ENCODE peak calls at places on chromosomes 4 and X, in eight cellular contexts. One of them, this sample, is unnamed.

GRCh38 chrX:40166582-40166981 is 68.8 kb upstream of the BCOR start:
- DNase-seq in hypothalamus: no peak
- DNase-seq in activated CD8-positive, alpha-beta T cell treated with anti-CD3 and anti-CD28 coated beads for 36 hours: no peak
- DNase-seq in cardiac fibroblast: peak; percentile 56
- DNase-seq in brain microvascular endothelial cell: no peak
- DNase-seq in vagina: no peak
- DNase-seq in germinal center: no peak
- DNase-seq in cardiac muscle cell: no peak
- DNase-seq in this sample: no peak

GRCh38 chr4:41318839-41319530 is 62.3 kb downstream of the UCHL1 start:
- DNase-seq in hypothalamus: no peak
- DNase-seq in activated CD8-positive, alpha-beta T cell treated with anti-CD3 and anti-CD28 coated beads for 36 hours: no peak
- DNase-seq in cardiac fibroblast: no peak
- DNase-seq in brain microvascular endothelial cell: peak; percentile 2
- DNase-seq in vagina: no peak
- DNase-seq in germinal center: no peak
- DNase-seq in cardiac muscle cell: peak; percentile 91
- DNase-seq in this sample: no peak

GRCh38 chrX:110425222-110425621 is 66.6 kb downstream of the RTL9 start:
- DNase-seq in hypothalamus: no peak
- DNase-seq in activated CD8-positive, alpha-beta T cell treated with anti-CD3 and anti-CD28 coated beads for 36 hours: no peak
- DNase-seq in cardiac fibroblast: no peak
- DNase-seq in brain microvascular endothelial cell: no peak
- DNase-seq in vagina: no peak
- DNase-seq in germinal center: no peak
- DNase-seq in cardiac muscle cell: no peak
- DNase-seq in this sample: no peak

GRCh38 chr4:124913237-124913636 is 200.7 kb upstream of the ANKRD50 start:
- DNase-seq in hypothalamus: no peak
- DNase-seq in activated CD8-positive, alpha-beta T cell treated with anti-CD3 and anti-CD28 coated beads for 36 hours: no peak
- DNase-seq in cardiac fibroblast: no peak
- DNase-seq in brain microvascular endothelial cell: no peak
- DNase-seq in vagina: no peak
- DNase-seq in germinal center: no peak
- DNase-seq in cardiac muscle cell: no peak
- DNase-seq in this sample: no peak

GRCh38 chrX:13768939-13769338 is 34.4 kb downstream of the OFD1 start:
- DNase-seq in hypothalamus: no peak
- DNase-seq in activated CD8-positive, alpha-beta T cell treated with anti-CD3 and anti-CD28 coated beads for 36 hours: no peak
- DNase-seq in cardiac fibroblast: no peak
- DNase-seq in brain microvascular endothelial cell: no peak
- DNase-seq in vagina: no peak
- DNase-seq in germinal center: no peak
- DNase-seq in cardiac muscle cell: no peak
- DNase-seq in this sample: no peak

GRCh38 chr4:82618321-82618720 is 56.5 kb upstream of the TMEM150C start:
- DNase-seq in hypothalamus: no peak
- DNase-seq in activated CD8-positive, alpha-beta T cell treated with anti-CD3 and anti-CD28 coated beads for 36 hours: no peak
- DNase-seq in cardiac fibroblast: peak; percentile 34
- DNase-seq in brain microvascular endothelial cell: no peak
- DNase-seq in vagina: no peak
- DNase-seq in germinal center: no peak
- DNase-seq in cardiac muscle cell: peak; percentile 22
- DNase-seq in this sample: peak; percentile 26

GRCh38 chr4:122666527-122667245 is 45.8 kb upstream of the IL21 start:
- DNase-seq in hypothalamus: no peak
- DNase-seq in activated CD8-positive, alpha-beta T cell treated with anti-CD3 and anti-CD28 coated beads for 36 hours: peak; percentile 32
- DNase-seq in cardiac fibroblast: peak; percentile 89
- DNase-seq in brain microvascular endothelial cell: peak; percentile 79
- DNase-seq in vagina: no peak
- DNase-seq in germinal center: no peak
- DNase-seq in cardiac muscle cell: no peak
- DNase-seq in this sample: peak; percentile 80

GRCh38 chr4:45120163-45120562 is 393.8 kb upstream of the GNPDA2 start:
- DNase-seq in hypothalamus: peak; percentile 3
- DNase-seq in activated CD8-positive, alpha-beta T cell treated with anti-CD3 and anti-CD28 coated beads for 36 hours: no peak
- DNase-seq in cardiac fibroblast: no peak
- DNase-seq in brain microvascular endothelial cell: no peak
- DNase-seq in vagina: no peak
- DNase-seq in germinal center: no peak
- DNase-seq in cardiac muscle cell: peak; percentile 64
- DNase-seq in this sample: no peak

GRCh38 chr4:68904786-68905185 is 46.8 kb downstream of the UGT2A3 start:
- DNase-seq in hypothalamus: no peak
- DNase-seq in activated CD8-positive, alpha-beta T cell treated with anti-CD3 and anti-CD28 coated beads for 36 hours: no peak
- DNase-seq in cardiac fibroblast: no peak
- DNase-seq in brain microvascular endothelial cell: no peak
- DNase-seq in vagina: no peak
- DNase-seq in germinal center: no peak
- DNase-seq in cardiac muscle cell: no peak
- DNase-seq in this sample: no peak

GRCh38 chrX:77785400-77785745 is 643 bp downstream of the ATRX start:
- DNase-seq in hypothalamus: peak; percentile 27
- DNase-seq in activated CD8-positive, alpha-beta T cell treated with anti-CD3 and anti-CD28 coated beads for 36 hours: no peak
- DNase-seq in cardiac fibroblast: peak; percentile 24
- DNase-seq in brain microvascular endothelial cell: no peak
- DNase-seq in vagina: no peak
- DNase-seq in germinal center: peak; percentile 9
- DNase-seq in cardiac muscle cell: peak; percentile 31
- DNase-seq in this sample: no peak

GRCh38 chrX:68838571-68838910 is 9.7 kb downstream of the EFNB1 start:
- DNase-seq in hypothalamus: no peak
- DNase-seq in activated CD8-positive, alpha-beta T cell treated with anti-CD3 and anti-CD28 coated beads for 36 hours: no peak
- DNase-seq in cardiac fibroblast: no peak
- DNase-seq in brain microvascular endothelial cell: no peak
- DNase-seq in vagina: no peak
- DNase-seq in germinal center: no peak
- DNase-seq in cardiac muscle cell: no peak
- DNase-seq in this sample: no peak

GRCh38 chrX:11759172-11759460 is 1.1 kb downstream of the MSL3 start:
- DNase-seq in hypothalamus: no peak
- DNase-seq in activated CD8-positive, alpha-beta T cell treated with anti-CD3 and anti-CD28 coated beads for 36 hours: no peak
- DNase-seq in cardiac fibroblast: no peak
- DNase-seq in brain microvascular endothelial cell: no peak
- DNase-seq in vagina: no peak
- DNase-seq in germinal center: no peak
- DNase-seq in cardiac muscle cell: no peak
- DNase-seq in this sample: no peak

GRCh38 chr4:41129128-41129754 is 85.1 kb downstream of the APBB2 start:
- DNase-seq in hypothalamus: no peak
- DNase-seq in activated CD8-positive, alpha-beta T cell treated with anti-CD3 and anti-CD28 coated beads for 36 hours: no peak
- DNase-seq in cardiac fibroblast: no peak
- DNase-seq in brain microvascular endothelial cell: no peak
- DNase-seq in vagina: no peak
- DNase-seq in germinal center: no peak
- DNase-seq in cardiac muscle cell: peak; percentile 63
- DNase-seq in this sample: no peak

GRCh38 chr4:121690001-121690400 is 6.8 kb downstream of the ANXA5 start:
- DNase-seq in hypothalamus: no peak
- DNase-seq in activated CD8-positive, alpha-beta T cell treated with anti-CD3 and anti-CD28 coated beads for 36 hours: peak; percentile 8
- DNase-seq in cardiac fibroblast: no peak
- DNase-seq in brain microvascular endothelial cell: peak; percentile 74
- DNase-seq in vagina: no peak
- DNase-seq in germinal center: no peak
- DNase-seq in cardiac muscle cell: no peak
- DNase-seq in this sample: no peak